ENCODE peak calls at places on chromosomes 6 and 20, in eight cellular contexts. C is T-helper 2 cell; O is B cell; J is foreskin fibroblast; B is mucosa of descending colon; I is HFFc6; H is cardiac fibroblast; L is activated T-helper 1 cell treated with anti-CD3 and anti-CD28 coated beads, Interleukin-2, amount 50 U/mL, for 16 hours. M is an unnamed sample.

GRCh38 chr20:19213946-19214490 is 1.6 kb downstream of the SLC24A3 start:
- DNase-seq in B (no peak), C (no peak), O (peak), I (no peak), L (no peak), H (no peak), J (no peak), M (no peak)

GRCh38 chr6:166743415-166743814 is 116.4 kb upstream of the RPS6KA2 start:
- DNase-seq in O (no peak), L (no peak), I (no peak), H (no peak), C (no peak), B (no peak), J (no peak), M (no peak)

GRCh38 chr20:38050691-38051090 is 17.1 kb downstream of the RPRD1B start:
- DNase-seq in B (no peak), J (no peak), I (no peak), H (peak), C (no peak), L (no peak), O (no peak), M (no peak)

GRCh38 chr6:166078294-166078693 is 89.4 kb downstream of the TBXT start:
- DNase-seq in C (no peak), B (no peak), L (no peak), H (peak), I (peak), J (no peak), O (no peak), M (no peak)

GRCh38 chr6:136506124-136506799 is 44.0 kb downstream of the MAP7 start:
- DNase-seq in I (no peak), H (no peak), O (no peak), B (no peak), C (no peak), J (no peak), L (no peak), M (no peak)

GRCh38 chr20:40336034-40336433 is 353.0 kb downstream of the MAFB start:
- DNase-seq in J (no peak), C (no peak), L (no peak), B (no peak), H (peak), I (no peak), O (no peak), M (no peak)

GRCh38 chr20:40743172-40743775 is 54.2 kb upstream of the MAFB start:
- DNase-seq in B (no peak), L (no peak), J (no peak), I (no peak), H (no peak), C (no peak), O (no peak), M (no peak)

GRCh38 chr6:111113731-111114438 is 26.6 kb downstream of the SLC16A10 start:
- DNase-seq in B (no peak), L (no peak), C (no peak), J (peak), H (peak), O (no peak), I (peak), M (no peak)

GRCh38 chr20:21622097-21622496 is 83.4 kb upstream of the PAX1 start:
- DNase-seq in H (no peak), O (no peak), I (no peak), B (no peak), C (no peak), J (no peak), L (no peak), M (no peak)

GRCh38 chr6:6885521-6886088 is 222.2 kb upstream of the RREB1 start:
- DNase-seq in H (no peak), B (peak), J (no peak), O (no peak), L (no peak), C (no peak), I (no peak), M (no peak)

GRCh38 chr6:15398657-15399287 is 152.9 kb downstream of the JARID2 start:
- DNase-seq in B (no peak), J (no peak), H (no peak), O (no peak), L (no peak), I (no peak), C (no peak), M (no peak)

GRCh38 chr6:22975079-22975478 is 405.7 kb downstream of the HDGFL1 start:
- DNase-seq in J (no peak), C (no peak), B (no peak), L (no peak), I (no peak), O (no peak), H (no peak), M (no peak)